ENCODE peak calls at places on chromosome 2, in seven cellular contexts. One of them, this sample, is unnamed.

GRCh38 chr2:146004470-146004869 is 1484.6 kb upstream of the ZEB2 start:
- DNase-seq in stimulated activated CD8-positive, alpha-beta memory T cell treated with anti-CD3 and anti-CD28 coated beads, Interleukin-2, amount 100 ng/mL, for 1 hour: no peak
- DNase-seq in activated CD8-positive, alpha-beta memory T cell treated with anti-CD3 and anti-CD28 coated beads for 48 hours: no peak
- DNase-seq in BE2C: no peak
- DNase-seq in activated T-helper 1 cell treated with Interleukin-2 at 50 U/mL for 16 hours: no peak
- DNase-seq in colonic mucosa: no peak
- DNase-seq in iPS-NIHi11: no peak
- DNase-seq in this sample: no peak

GRCh38 chr2:127545189-127545588 is 9.7 kb downstream of the MYO7B start:
- DNase-seq in activated T-helper 1 cell treated with Interleukin-2 at 50 U/mL for 16 hours: no peak
- DNase-seq in BE2C: no peak
- DNase-seq in colonic mucosa: no peak
- DNase-seq in stimulated activated CD8-positive, alpha-beta memory T cell treated with anti-CD3 and anti-CD28 coated beads, Interleukin-2, amount 100 ng/mL, for 1 hour: no peak
- DNase-seq in iPS-NIHi11: no peak
- DNase-seq in activated CD8-positive, alpha-beta memory T cell treated with anti-CD3 and anti-CD28 coated beads for 48 hours: no peak
- DNase-seq in this sample: no peak

GRCh38 chr2:186126181-186126580 is 359.9 kb upstream of the ZC3H15 start:
- DNase-seq in iPS-NIHi11: no peak
- DNase-seq in activated T-helper 1 cell treated with Interleukin-2 at 50 U/mL for 16 hours: no peak
- DNase-seq in BE2C: no peak
- DNase-seq in activated CD8-positive, alpha-beta memory T cell treated with anti-CD3 and anti-CD28 coated beads for 48 hours: no peak
- DNase-seq in stimulated activated CD8-positive, alpha-beta memory T cell treated with anti-CD3 and anti-CD28 coated beads, Interleukin-2, amount 100 ng/mL, for 1 hour: no peak
- DNase-seq in colonic mucosa: no peak
- DNase-seq in this sample: no peak

GRCh38 chr2:105405291-105405690 is 6.4 kb upstream of the FHL2 start:
- DNase-seq in BE2C: no peak
- DNase-seq in stimulated activated CD8-positive, alpha-beta memory T cell treated with anti-CD3 and anti-CD28 coated beads, Interleukin-2, amount 100 ng/mL, for 1 hour: no peak
- DNase-seq in activated CD8-positive, alpha-beta memory T cell treated with anti-CD3 and anti-CD28 coated beads for 48 hours: no peak
- DNase-seq in iPS-NIHi11: no peak
- DNase-seq in colonic mucosa: no peak
- DNase-seq in activated T-helper 1 cell treated with Interleukin-2 at 50 U/mL for 16 hours: no peak
- DNase-seq in this sample: no peak

GRCh38 chr2:82143343-82143742 is 1838.8 kb upstream of the LRRTM1 start:
- DNase-seq in colonic mucosa: no peak
- DNase-seq in iPS-NIHi11: no peak
- DNase-seq in activated T-helper 1 cell treated with Interleukin-2 at 50 U/mL for 16 hours: no peak
- DNase-seq in activated CD8-positive, alpha-beta memory T cell treated with anti-CD3 and anti-CD28 coated beads for 48 hours: no peak
- DNase-seq in BE2C: no peak
- DNase-seq in stimulated activated CD8-positive, alpha-beta memory T cell treated with anti-CD3 and anti-CD28 coated beads, Interleukin-2, amount 100 ng/mL, for 1 hour: no peak
- DNase-seq in this sample: no peak

GRCh38 chr2:174329157-174329715 is 5.5 kb upstream of the SP9 start:
- DNase-seq in BE2C: no peak
- DNase-seq in colonic mucosa: no peak
- DNase-seq in stimulated activated CD8-positive, alpha-beta memory T cell treated with anti-CD3 and anti-CD28 coated beads, Interleukin-2, amount 100 ng/mL, for 1 hour: no peak
- DNase-seq in iPS-NIHi11: no peak
- DNase-seq in activated T-helper 1 cell treated with Interleukin-2 at 50 U/mL for 16 hours: no peak
- DNase-seq in activated CD8-positive, alpha-beta memory T cell treated with anti-CD3 and anti-CD28 coated beads for 48 hours: no peak
- DNase-seq in this sample: no peak

GRCh38 chr2:35933031-35933430 is 422.5 kb upstream of the CRIM1 start:
- DNase-seq in activated T-helper 1 cell treated with Interleukin-2 at 50 U/mL for 16 hours: no peak
- DNase-seq in activated CD8-positive, alpha-beta memory T cell treated with anti-CD3 and anti-CD28 coated beads for 48 hours: no peak
- DNase-seq in BE2C: no peak
- DNase-seq in iPS-NIHi11: no peak
- DNase-seq in colonic mucosa: no peak
- DNase-seq in stimulated activated CD8-positive, alpha-beta memory T cell treated with anti-CD3 and anti-CD28 coated beads, Interleukin-2, amount 100 ng/mL, for 1 hour: no peak
- DNase-seq in this sample: no peak

GRCh38 chr2:77831068-77831467 is 308.9 kb upstream of the LRRTM4 start:
- DNase-seq in activated T-helper 1 cell treated with Interleukin-2 at 50 U/mL for 16 hours: no peak
- DNase-seq in activated CD8-positive, alpha-beta memory T cell treated with anti-CD3 and anti-CD28 coated beads for 48 hours: no peak
- DNase-seq in colonic mucosa: no peak
- DNase-seq in iPS-NIHi11: no peak
- DNase-seq in stimulated activated CD8-positive, alpha-beta memory T cell treated with anti-CD3 and anti-CD28 coated beads, Interleukin-2, amount 100 ng/mL, for 1 hour: no peak
- DNase-seq in BE2C: no peak
- DNase-seq in this sample: no peak

GRCh38 chr2:188788621-188789020 is 185.6 kb upstream of the COL3A1 start:
- DNase-seq in BE2C: no peak
- DNase-seq in activated CD8-positive, alpha-beta memory T cell treated with anti-CD3 and anti-CD28 coated beads for 48 hours: no peak
- DNase-seq in iPS-NIHi11: no peak
- DNase-seq in activated T-helper 1 cell treated with Interleukin-2 at 50 U/mL for 16 hours: no peak
- DNase-seq in stimulated activated CD8-positive, alpha-beta memory T cell treated with anti-CD3 and anti-CD28 coated beads, Interleukin-2, amount 100 ng/mL, for 1 hour: no peak
- DNase-seq in colonic mucosa: peak
- DNase-seq in this sample: no peak

GRCh38 chr2:168494190-168494711 is 38.2 kb downstream of the CERS6 start:
- DNase-seq in BE2C: peak
- DNase-seq in stimulated activated CD8-positive, alpha-beta memory T cell treated with anti-CD3 and anti-CD28 coated beads, Interleukin-2, amount 100 ng/mL, for 1 hour: no peak
- DNase-seq in iPS-NIHi11: peak
- DNase-seq in activated T-helper 1 cell treated with Interleukin-2 at 50 U/mL for 16 hours: no peak
- DNase-seq in activated CD8-positive, alpha-beta memory T cell treated with anti-CD3 and anti-CD28 coated beads for 48 hours: no peak
- DNase-seq in colonic mucosa: peak
- DNase-seq in this sample: no peak

GRCh38 chr2:126934803-126935202 is 36.1 kb downstream of the TEX51 start:
- DNase-seq in stimulated activated CD8-positive, alpha-beta memory T cell treated with anti-CD3 and anti-CD28 coated beads, Interleukin-2, amount 100 ng/mL, for 1 hour: no peak
- DNase-seq in activated T-helper 1 cell treated with Interleukin-2 at 50 U/mL for 16 hours: no peak
- DNase-seq in iPS-NIHi11: no peak
- DNase-seq in activated CD8-positive, alpha-beta memory T cell treated with anti-CD3 and anti-CD28 coated beads for 48 hours: no peak
- DNase-seq in colonic mucosa: no peak
- DNase-seq in BE2C: no peak
- DNase-seq in this sample: no peak

This sample was measured in glutamatergic neuron.